ENCODE peak calls at places on chromosomes 5 and 9, in eight cellular contexts. P is astrocyte; M is CD4-positive, CD25-positive, alpha-beta regulatory T cell; C is adrenal gland; J is dorsolateral prefrontal cortex; I is left ventricle myocardium inferior; D is thyroid gland; A is psoas muscle. X is an unnamed sample.

GRCh38 chr5:126446498-126447224 is 23.5 kb downstream of the GRAMD2B start:
- DNase-seq in M (peak), I (no peak), D (peak), P (peak), C (no peak), J (no peak), A (no peak), X (peak)

GRCh38 chr9:34985311-34985899 is 4.1 kb upstream of the DNAJB5 start:
- DNase-seq in M (peak), C (peak), P (peak), A (no peak), D (peak), J (peak), I (peak), X (no peak)

GRCh38 chr5:162672030-162672429 is 604.5 kb downstream of the GABRG2 start:
- DNase-seq in M (no peak), P (no peak), D (no peak), I (no peak), C (no peak), J (no peak), A (no peak), X (no peak)

GRCh38 chr5:78424680-78425079 is 64.3 kb downstream of the SCAMP1 start:
- DNase-seq in I (no peak), A (no peak), P (no peak), D (no peak), M (no peak), J (no peak), C (no peak), X (no peak)

GRCh38 chr5:80474929-80475328 is 13.0 kb upstream of the FAM151B start:
- DNase-seq in M (no peak), C (no peak), I (no peak), J (no peak), D (no peak), P (no peak), A (no peak), X (no peak)

GRCh38 chr5:128673970-128674369 is 135.9 kb upstream of the FBN2 start:
- DNase-seq in A (no peak), I (no peak), M (no peak), J (no peak), C (no peak), P (no peak), D (no peak), X (no peak)

GRCh38 chr9:74331607-74332006 is 165.5 kb upstream of the RORB start:
- DNase-seq in D (no peak), M (no peak), C (no peak), I (no peak), A (no peak), J (no peak), P (no peak), X (no peak)

GRCh38 chr5:35404701-35405100 is 174.4 kb upstream of the PRLR start:
- DNase-seq in C (no peak), J (no peak), P (no peak), D (no peak), M (no peak), I (no peak), A (no peak), X (no peak)

GRCh38 chr5:76808142-76808691 is 10.6 kb upstream of the F2RL1 start:
- DNase-seq in D (peak), C (no peak), A (no peak), M (no peak), J (no peak), I (no peak), P (no peak), X (no peak)

GRCh38 chr9:68708513-68708912 is 3.5 kb downstream of the PIP5K1B start:
- DNase-seq in A (no peak), P (no peak), M (no peak), D (no peak), J (no peak), C (no peak), I (no peak), X (no peak)

GRCh38 chr5:169300468-169301385 is at the start of gene SLIT3:
- DNase-seq in J (peak), A (peak), P (peak), D (peak), M (no peak), C (peak), I (peak), X (peak)

GRCh38 chr5:81787843-81788242 is 36.9 kb upstream of the SSBP2 start:
- DNase-seq in J (no peak), M (no peak), A (no peak), D (peak), I (no peak), P (peak), C (peak), X (no peak)

GRCh38 chr5:132387649-132388117 is 18.2 kb downstream of the SLC22A5 start:
- DNase-seq in D (peak), J (no peak), P (peak), C (peak), I (peak), A (no peak), M (no peak), X (peak)

GRCh38 chr9:98410185-98410697 is 154.8 kb upstream of the TBC1D2 start:
- DNase-seq in A (no peak), M (no peak), D (peak), P (peak), C (no peak), J (peak), I (peak), X (no peak)

GRCh38 chr9:85248514-85249312 is 493.0 kb downstream of the AGTPBP1 start:
- DNase-seq in A (no peak), D (no peak), C (no peak), M (no peak), J (no peak), P (peak), I (no peak), X (no peak)

GRCh38 chr9:121105531-121105930 is 30.8 kb downstream of the CNTRL start:
- DNase-seq in A (no peak), J (no peak), D (no peak), M (no peak), I (no peak), P (no peak), C (no peak), X (no peak)
- H3K27ac ChIP-seq in A (no peak), J (no peak), D (no peak), M (no peak), I (no peak), P (no peak), C (no peak), X (no peak)

GRCh38 chr5:151673421-151673820 is 13.3 kb downstream of the SPARC start:
- DNase-seq in A (no peak), I (no peak), P (no peak), J (no peak), M (no peak), C (no peak), D (no peak), X (no peak)

GRCh38 chr5:151670074-151670686 is 16.5 kb downstream of the SPARC start:
- DNase-seq in I (no peak), D (no peak), P (no peak), C (no peak), A (no peak), M (no peak), J (no peak), X (no peak)

GRCh38 chr5:151670953-151671636 is 15.6 kb downstream of the SPARC start:
- DNase-seq in D (no peak), J (no peak), I (no peak), C (no peak), P (no peak), A (no peak), M (no peak), X (no peak)

GRCh38 chr5:151675225-151675955 is 11.3 kb downstream of the SPARC start:
- DNase-seq in P (peak), C (no peak), D (no peak), A (no peak), I (no peak), J (no peak), M (peak), X (no peak)

DNA sequence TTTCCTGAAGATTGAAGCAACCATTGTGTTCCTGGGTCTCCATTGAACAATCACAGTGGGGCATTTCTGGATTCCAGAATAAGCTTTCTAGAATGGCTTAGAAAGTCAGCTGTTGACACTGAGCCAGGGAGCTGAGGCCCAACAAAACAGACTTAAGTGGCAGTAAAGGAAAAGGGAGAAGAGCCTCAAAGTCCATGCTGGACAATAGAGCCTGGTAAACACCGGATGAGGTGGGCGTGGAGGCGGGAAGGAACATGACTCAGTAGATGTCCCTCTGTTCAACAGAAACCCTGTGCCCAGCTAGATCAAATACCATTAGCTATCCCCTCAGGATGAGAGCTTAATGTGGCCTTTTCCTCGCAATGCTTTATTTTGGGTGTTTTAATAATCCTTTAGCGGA is 14.7 kb downstream of the SPARC start:
- DNase-seq in I (no peak), A (no peak), C (no peak), J (no peak), D (no peak), M (no peak), P (peak), X (no peak)
- H3K27ac ChIP-seq in I (peak), A (peak), C (peak), J (no peak), D (peak), M (no peak), P (peak), X (no peak)

GRCh38 chr5:147410496-147411395 is 99.1 kb downstream of the DPYSL3 start:
- DNase-seq in D (no peak), C (no peak), P (peak), A (no peak), M (no peak), I (peak), J (no peak), X (no peak)

GRCh38 chr5:147413266-147413665 is 96.6 kb downstream of the DPYSL3 start:
- DNase-seq in I (no peak), C (no peak), A (no peak), D (no peak), M (no peak), J (no peak), P (peak), X (no peak)

GRCh38 chr5:147415663-147416062 is 94.2 kb downstream of the DPYSL3 start:
- DNase-seq in J (no peak), A (no peak), P (peak), M (no peak), D (no peak), C (no peak), I (no peak), X (no peak)

GRCh38 chr5:147411612-147412310 is 98.1 kb downstream of the DPYSL3 start:
- DNase-seq in A (no peak), M (no peak), D (no peak), I (no peak), P (peak), C (no peak), J (no peak), X (no peak)

GRCh38 chr5:147412561-147412960 is 97.3 kb downstream of the DPYSL3 start:
- DNase-seq in A (no peak), D (no peak), J (no peak), P (no peak), C (no peak), M (no peak), I (no peak), X (no peak)
- H3K27ac ChIP-seq in A (peak), D (no peak), J (no peak), P (no peak), C (no peak), M (no peak), I (peak), X (no peak)

GRCh38 chr9:114880276-114880891 is 50.0 kb downstream of the TNFSF8 start:
- DNase-seq in P (no peak), M (no peak), J (no peak), I (no peak), D (no peak), C (no peak), A (no peak), X (no peak)
- H3K27ac ChIP-seq in P (no peak), M (no peak), J (no peak), I (no peak), D (no peak), C (no peak), A (no peak), X (no peak)

DNA sequence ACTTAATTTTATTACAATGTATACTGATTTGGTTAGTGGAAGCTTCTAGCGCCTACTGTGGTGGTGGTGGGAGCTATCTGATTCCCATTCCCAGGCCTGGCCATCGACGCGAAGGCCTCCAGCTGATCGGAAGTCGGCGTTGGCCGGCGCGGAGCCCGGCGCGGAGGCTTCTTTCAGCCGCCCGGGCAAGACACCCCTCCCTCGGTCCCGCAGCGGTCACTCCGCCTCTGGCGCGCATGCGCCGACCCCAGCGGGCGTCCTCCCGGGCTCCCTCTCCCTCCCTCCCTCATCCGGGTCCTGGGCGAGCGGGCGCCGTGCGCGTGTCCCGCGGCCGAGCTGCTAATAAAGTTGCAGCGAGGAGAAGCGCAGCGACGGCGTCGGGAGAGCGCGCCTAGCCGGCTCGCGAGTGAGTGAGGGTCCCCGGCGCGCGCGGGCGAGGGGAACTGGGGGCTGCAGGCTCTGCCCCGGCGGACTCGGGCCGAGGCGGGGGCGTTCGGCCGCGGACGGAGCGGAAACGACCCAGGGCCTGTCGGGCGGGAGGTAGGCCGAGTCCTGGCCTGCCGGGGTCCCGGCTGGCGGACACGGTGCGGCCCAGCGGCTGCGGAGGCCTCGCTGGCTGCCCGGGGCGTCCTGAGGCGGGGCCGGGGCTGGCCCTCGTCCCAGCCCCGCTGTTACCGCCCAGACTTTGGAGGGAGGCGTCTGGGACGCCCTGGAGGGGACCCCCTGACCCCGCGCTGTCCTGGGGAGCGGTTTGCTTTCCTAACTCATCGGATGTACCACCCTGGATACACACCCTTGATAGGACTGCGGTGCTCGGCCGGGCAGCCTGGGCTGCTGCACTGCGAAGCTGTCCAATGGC is at the start of gene SMAD5:
- DNase-seq in D (peak), C (peak), A (peak), I (peak), P (peak), J (peak), M (peak), X (peak)
- H3K27ac ChIP-seq in D (peak), C (peak), A (peak), I (peak), P (peak), J (peak), M (no peak), X (peak)

GRCh38 chr9:128097156-128098016 is 29.4 kb downstream of the SLC25A25 start:
- DNase-seq in M (no peak), P (no peak), A (no peak), C (no peak), J (peak), I (no peak), D (peak), X (no peak)

GRCh38 chr9:128098936-128099931 is 28.3 kb downstream of the PTGES2 start:
- DNase-seq in J (no peak), C (peak), M (peak), D (peak), P (no peak), A (peak), I (no peak), X (no peak)

GRCh38 chr9:128099932-128100491 is 27.5 kb downstream of the PTGES2 start:
- DNase-seq in D (peak), P (no peak), A (peak), J (no peak), I (no peak), M (peak), C (no peak), X (no peak)

GRCh38 chr9:128096614-128097013 is 28.6 kb downstream of the SLC25A25 start:
- DNase-seq in J (no peak), A (no peak), I (no peak), C (no peak), M (no peak), P (no peak), D (no peak), X (no peak)

DNA sequence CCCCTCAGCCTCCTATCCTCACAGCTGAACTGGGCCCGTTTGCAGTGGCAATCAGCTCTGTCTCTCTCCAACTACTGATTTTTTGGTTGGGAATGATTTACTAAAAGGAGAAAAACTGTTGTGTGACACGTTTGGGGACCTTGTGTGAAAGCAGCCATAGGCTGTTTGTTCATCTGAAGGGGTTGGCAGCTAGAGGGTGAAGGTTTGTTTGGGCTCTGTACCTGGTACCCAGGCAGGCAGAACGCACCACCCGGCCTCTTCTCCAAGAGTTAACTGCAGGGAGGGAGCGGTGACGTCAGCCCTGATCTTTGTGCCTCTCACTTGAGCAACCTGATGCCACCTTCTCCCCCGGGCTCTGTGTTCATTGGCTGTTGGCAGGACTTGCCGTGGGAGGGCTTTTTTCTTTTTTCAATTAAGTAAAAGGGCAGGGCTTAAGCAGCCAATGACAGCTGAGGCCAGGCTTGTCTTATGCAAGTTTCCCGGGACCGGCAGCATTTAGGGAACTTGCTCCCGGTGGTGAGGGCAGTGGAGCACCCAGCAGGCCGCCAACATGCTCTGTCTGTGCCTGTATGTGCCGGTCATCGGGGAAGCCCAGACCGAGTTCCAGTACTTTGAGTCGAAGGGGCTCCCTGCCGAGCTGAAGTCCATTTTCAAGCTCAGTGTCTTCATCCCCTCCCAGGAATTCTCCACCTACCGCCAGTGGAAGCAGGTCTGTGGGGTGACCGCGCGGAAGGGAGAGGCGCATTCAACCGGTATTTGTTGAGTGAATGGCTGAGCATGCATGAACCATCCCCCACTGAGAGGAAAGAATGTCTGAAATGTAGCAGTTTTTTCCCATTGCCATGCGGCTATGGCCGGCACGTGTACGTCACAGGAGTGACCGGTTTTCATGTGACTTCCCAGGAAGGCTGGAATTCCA is 29.3 kb downstream of the PTGES2 start:
- DNase-seq in J (peak), I (peak), D (peak), C (peak), P (peak), M (peak), A (peak), X (peak)
- H3K27ac ChIP-seq in J (peak), I (peak), D (peak), C (peak), P (peak), M (peak), A (peak), X (peak)

X was measured in epithelial cell of prostate.